ENCODE peak calls at places on chromosomes 11 and 22, in seven cellular contexts. X, Z, D, R, L, Y and K are unnamed samples.

GRCh38 chr11:31529189-31529588 is 19.6 kb downstream of the ELP4 start:
- DNase-seq in X (no peak), Z (no peak), D (no peak), R (no peak), L (no peak), Y (peak), K (no peak)

GRCh38 chr22:37103696-37104452 is 5.6 kb downstream of the TMPRSS6 start:
- DNase-seq in X (no peak), Z (no peak), D (no peak), R (no peak), L (no peak), Y (no peak), K (no peak)

GRCh38 chr11:102047305-102047924 is at the start of gene CFAP300:
- DNase-seq in X (no peak), Z (peak), D (peak), R (peak), L (no peak), Y (peak), K (peak)

GRCh38 chr11:77278595-77279506 is 22.6 kb downstream of the GDPD4 start:
- DNase-seq in X (no peak), Z (peak), D (no peak), R (peak), L (no peak), Y (no peak), K (no peak)

GRCh38 chr22:50545522-50546325 is at the start of gene KLHDC7B:
- DNase-seq in X (no peak), Z (peak), D (no peak), R (no peak), L (no peak), Y (peak), K (no peak)

GRCh38 chr22:50297510-50298265 is 9.8 kb downstream of the PLXNB2 start:
- DNase-seq in X (no peak), Z (no peak), D (no peak), R (no peak), L (no peak), Y (no peak), K (no peak)

GRCh38 chr22:38461414-38462081 is 6.3 kb upstream of the KDELR3 start:
- DNase-seq in X (peak), Z (peak), D (peak), R (peak), L (peak), Y (peak), K (peak)

GRCh38 chr11:32792948-32793475 is 1.4 kb downstream of the CCDC73 start:
- DNase-seq in X (peak), Z (peak), D (peak), R (peak), L (peak), Y (peak), K (no peak)

GRCh38 chr11:86303257-86303656 is 1.2 kb downstream of the HIKESHI start:
- DNase-seq in X (no peak), Z (peak), D (no peak), R (no peak), L (no peak), Y (peak), K (no peak)

GRCh38 chr22:38715176-38715764 is 9.5 kb downstream of the GTPBP1 start:
- DNase-seq in X (no peak), Z (no peak), D (no peak), R (no peak), L (no peak), Y (no peak), K (no peak)

GRCh38 chr11:61054927-61055562 is 47.2 kb upstream of the CD5 start:
- DNase-seq in X (no peak), Z (no peak), D (peak), R (peak), L (no peak), Y (no peak), K (no peak)

GRCh38 chr11:85810521-85810870 is 445 bp downstream of the SYTL2 start:
- DNase-seq in X (no peak), Z (no peak), D (no peak), R (no peak), L (no peak), Y (no peak), K (no peak)

GRCh38 chr11:114298701-114299090 is 2.5 kb downstream of the NNMT start:
- DNase-seq in X (no peak), Z (no peak), D (no peak), R (no peak), L (no peak), Y (no peak), K (no peak)

GRCh38 chr22:26990503-26991189 is 333.3 kb downstream of the MIAT start:
- DNase-seq in X (no peak), Z (no peak), D (no peak), R (no peak), L (no peak), Y (no peak), K (no peak)

GRCh38 chr11:119700536-119701346 is 28.3 kb downstream of the NECTIN1 start:
- DNase-seq in X (peak), Z (no peak), D (peak), R (no peak), L (no peak), Y (peak), K (peak)

GRCh38 chr22:38416621-38417251 is 38.3 kb downstream of the KCNJ4 start:
- DNase-seq in X (no peak), Z (no peak), D (peak), R (peak), L (no peak), Y (no peak), K (no peak)

GRCh38 chr22:19756288-19757128 is 4.1 kb upstream of the TBX1 start:
- DNase-seq in X (peak), Z (no peak), D (peak), R (peak), L (peak), Y (peak), K (no peak)

GRCh38 chr11:6251120-6251733 is 8.4 kb upstream of the CCKBR start:
- DNase-seq in X (peak), Z (peak), D (peak), R (no peak), L (peak), Y (peak), K (peak)

GRCh38 chr11:27242591-27242990 is 120.4 kb downstream of the CCDC34 start:
- DNase-seq in X (no peak), Z (peak), D (no peak), R (no peak), L (no peak), Y (no peak), K (no peak)

GRCh38 chr11:133918606-133919260 is 38.0 kb downstream of the IGSF9B start:
- DNase-seq in X (no peak), Z (no peak), D (no peak), R (no peak), L (no peak), Y (no peak), K (no peak)

GRCh38 chr11:35621620-35622019 is 3.4 kb downstream of the FJX1 start:
- DNase-seq in X (no peak), Z (no peak), D (no peak), R (no peak), L (no peak), Y (no peak), K (no peak)

GRCh38 chr22:34804588-34804987 is 261.4 kb upstream of the ISX start:
- DNase-seq in X (no peak), Z (no peak), D (no peak), R (no peak), L (no peak), Y (peak), K (no peak)

GRCh38 chr11:124307093-124307492 is 6.7 kb downstream of the OR8D1 start:
- DNase-seq in X (no peak), Z (no peak), D (no peak), R (no peak), L (no peak), Y (no peak), K (no peak)

GRCh38 chr11:46490576-46491100 is 99.1 kb upstream of the CHRM4 start:
- DNase-seq in X (no peak), Z (peak), D (no peak), R (no peak), L (no peak), Y (no peak), K (no peak)

GRCh38 chr11:28759311-28759710 is 651.1 kb downstream of the METTL15 start:
- DNase-seq in X (no peak), Z (peak), D (no peak), R (no peak), L (peak), Y (no peak), K (no peak)

GRCh38 chr11:44601471-44602370 is 36.3 kb downstream of the CD82 start:
- DNase-seq in X (no peak), Z (no peak), D (no peak), R (no peak), L (no peak), Y (no peak), K (no peak)

GRCh38 chr11:28400236-28401100 is 292.3 kb downstream of the METTL15 start:
- DNase-seq in X (peak), Z (peak), D (no peak), R (no peak), L (no peak), Y (no peak), K (no peak)

GRCh38 chr11:112211556-112211955 is 14.7 kb upstream of the PTS start:
- DNase-seq in X (no peak), Z (no peak), D (no peak), R (no peak), L (no peak), Y (no peak), K (no peak)

GRCh38 chr11:29448246-29448877 is 568.5 kb downstream of the KCNA4 start:
- DNase-seq in X (no peak), Z (peak), D (no peak), R (no peak), L (peak), Y (peak), K (peak)

GRCh38 chr11:119421941-119422504 is 949 bp downstream of the THY1 start:
- DNase-seq in X (no peak), Z (peak), D (no peak), R (no peak), L (no peak), Y (no peak), K (no peak)

GRCh38 chr11:11968511-11969280 is 39.7 kb downstream of the DKK3 start:
- DNase-seq in X (no peak), Z (peak), D (no peak), R (no peak), L (no peak), Y (no peak), K (no peak)

GRCh38 chr22:23911318-23911980 is 17.3 kb downstream of the MIF start:
- DNase-seq in X (no peak), Z (no peak), D (no peak), R (peak), L (no peak), Y (no peak), K (no peak)

GRCh38 chr11:75099635-75100034 is 3.0 kb upstream of the OR2AT4 start:
- DNase-seq in X (no peak), Z (no peak), D (no peak), R (no peak), L (no peak), Y (no peak), K (no peak)

GRCh38 chr22:42655693-42656092 is 6.5 kb upstream of the CYB5R3 start:
- DNase-seq in X (no peak), Z (no peak), D (no peak), R (no peak), L (no peak), Y (no peak), K (no peak)

GRCh38 chr11:36235750-36236149 is 53.5 kb downstream of the COMMD9 start:
- DNase-seq in X (peak), Z (peak), D (no peak), R (no peak), L (no peak), Y (no peak), K (no peak)

GRCh38 chr22:25025586-25025985 is 73.1 kb downstream of the KIAA1671 start:
- DNase-seq in X (peak), Z (no peak), D (no peak), R (no peak), L (no peak), Y (no peak), K (no peak)

GRCh38 chr11:90222152-90222458 is 744 bp downstream of the CHORDC1 start:
- DNase-seq in X (no peak), Z (no peak), D (no peak), R (no peak), L (no peak), Y (no peak), K (no peak)

GRCh38 chr11:90222459-90223247 is at the start of gene CHORDC1:
- DNase-seq in X (peak), Z (peak), D (peak), R (peak), L (peak), Y (peak), K (peak)

GRCh38 chr11:90219438-90219837 is 3.4 kb downstream of the CHORDC1 start:
- DNase-seq in X (no peak), Z (no peak), D (no peak), R (no peak), L (no peak), Y (no peak), K (no peak)

GRCh38 chr11:90220391-90220790 is 2.5 kb downstream of the CHORDC1 start:
- DNase-seq in X (no peak), Z (peak), D (no peak), R (no peak), L (no peak), Y (peak), K (no peak)

DNA sequence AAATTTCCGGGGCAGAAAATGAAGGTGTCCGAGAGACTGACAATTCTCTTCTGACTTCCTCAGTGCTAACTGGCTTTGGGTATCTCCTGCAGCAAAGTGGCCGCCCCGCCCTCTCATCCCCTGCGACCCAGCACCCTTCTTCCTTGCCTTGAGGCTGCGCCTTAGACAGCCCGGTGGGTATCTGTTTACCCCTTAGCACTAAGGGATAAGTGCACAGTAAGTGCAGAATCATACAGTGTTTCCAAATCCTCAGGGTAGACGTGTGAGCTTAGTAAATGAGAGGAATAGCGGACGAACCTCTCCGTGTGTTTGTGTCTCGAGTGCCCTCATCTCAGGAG is 368 bp upstream of the CHORDC1 start:
- DNase-seq in X (no peak), Z (no peak), D (no peak), R (no peak), L (no peak), Y (no peak), K (no peak)
- TF ChIP-seq POLR2A in X (no peak), Z (no peak), D (no peak), R (peak), L (no peak), Y (no peak), K (no peak)

DNA sequence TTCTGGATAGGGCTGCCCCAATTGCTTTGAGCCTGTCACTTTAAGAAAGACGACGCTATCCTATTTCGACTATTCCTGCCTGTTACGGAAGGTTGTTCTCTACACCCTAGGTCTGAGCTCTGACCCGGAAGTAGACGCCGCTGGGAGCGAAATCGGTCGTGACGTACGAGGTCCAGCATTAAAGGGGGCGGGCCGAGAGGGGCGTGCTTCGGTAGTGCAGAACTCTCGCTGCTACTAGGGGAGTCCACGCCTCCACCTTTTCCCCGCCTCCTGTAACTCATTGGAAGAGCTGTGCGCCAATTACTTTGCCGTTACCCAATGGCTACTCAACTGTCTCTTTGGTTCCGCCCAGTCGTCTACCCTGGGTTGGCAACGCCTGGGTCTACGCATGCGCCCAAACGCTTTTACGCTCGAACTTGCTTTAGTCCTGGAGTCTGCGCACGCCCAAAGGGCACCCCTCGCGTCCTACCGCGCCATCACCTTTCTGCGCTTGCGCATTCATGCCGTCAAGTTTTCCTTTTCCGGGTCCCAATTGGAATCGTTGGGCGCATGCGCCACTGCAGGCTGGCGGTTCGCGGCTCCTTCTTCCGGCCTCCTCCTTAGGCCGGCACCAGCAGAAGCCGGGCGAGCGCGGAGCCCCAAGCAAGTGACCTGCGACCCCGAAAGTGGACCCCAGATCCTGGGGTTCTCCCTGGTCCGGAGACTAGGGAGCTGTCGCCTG is at the start of gene PCNX3:
- DNase-seq in X (peak), Z (peak), D (peak), R (peak), L (peak), Y (peak), K (peak)
- TF ChIP-seq POLR2A in X (peak), Z (no peak), D (peak), R (peak), L (no peak), Y (peak), K (peak)

GRCh38 chr22:32411829-32412592 is at the start of gene RTCB:
- DNase-seq in X (peak), Z (peak), D (peak), R (peak), L (peak), Y (peak), K (peak)
- TF ChIP-seq POLR2A in X (peak), Z (peak), D (no peak), R (peak), L (peak), Y (peak), K (no peak)

GRCh38 chr11:69064394-69064957 is 15.7 kb downstream of the TPCN2 start:
- DNase-seq in X (no peak), Z (no peak), D (no peak), R (no peak), L (no peak), Y (peak), K (no peak)

GRCh38 chr11:69066122-69067112 is 17.7 kb downstream of the TPCN2 start:
- DNase-seq in X (no peak), Z (no peak), D (no peak), R (no peak), L (no peak), Y (peak), K (no peak)

GRCh38 chr11:69063671-69064260 is 15.0 kb downstream of the TPCN2 start:
- DNase-seq in X (no peak), Z (no peak), D (no peak), R (no peak), L (no peak), Y (no peak), K (no peak)

GRCh38 chr11:69067200-69067599 is 18.5 kb downstream of the TPCN2 start:
- DNase-seq in X (no peak), Z (no peak), D (no peak), R (no peak), L (no peak), Y (no peak), K (no peak)

DNA sequence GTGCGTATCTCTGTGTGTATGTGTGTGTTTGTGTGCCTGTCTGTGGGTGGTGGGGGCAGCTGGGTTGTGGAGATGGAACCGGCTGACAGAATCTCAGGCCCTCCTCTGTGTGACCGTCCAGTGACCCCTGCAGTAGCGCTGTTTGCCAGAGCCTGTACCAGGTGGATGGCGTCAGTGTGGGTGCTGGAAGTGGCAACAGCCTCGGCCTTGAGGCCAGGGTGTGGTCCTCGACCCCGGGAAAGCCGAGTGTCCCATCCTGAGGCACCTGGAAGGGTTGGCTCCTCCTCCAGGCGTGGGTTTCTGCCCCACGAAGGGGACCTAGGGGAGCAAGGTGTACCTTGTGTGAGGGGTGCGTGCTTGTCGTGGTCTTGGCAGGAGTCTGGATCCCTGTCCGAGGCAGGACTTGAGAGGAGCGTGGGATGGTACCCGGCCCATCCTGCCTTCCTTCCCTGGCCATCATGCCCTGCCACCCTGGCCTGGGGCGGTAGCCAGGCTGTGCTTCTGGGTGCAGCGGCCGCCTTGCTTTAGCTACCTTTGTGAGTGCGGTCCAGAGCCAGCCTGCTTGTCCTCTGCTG is 16.5 kb downstream of the TPCN2 start:
- DNase-seq in X (no peak), Z (no peak), D (no peak), R (no peak), L (no peak), Y (no peak), K (no peak)
- TF ChIP-seq POLR2A in X (no peak), Z (no peak), D (no peak), R (no peak), L (no peak), Y (no peak), K (no peak)

GRCh38 chr11:117020873-117021564 is 77.2 kb downstream of the SIK3 start:
- DNase-seq in X (peak), Z (no peak), D (no peak), R (peak), L (no peak), Y (peak), K (no peak)

GRCh38 chr11:117022526-117022925 is 75.7 kb downstream of the SIK3 start:
- DNase-seq in X (no peak), Z (no peak), D (no peak), R (no peak), L (no peak), Y (no peak), K (no peak)

GRCh38 chr11:117017456-117017855 is 80.8 kb downstream of the SIK3 start:
- DNase-seq in X (no peak), Z (no peak), D (no peak), R (no peak), L (no peak), Y (no peak), K (no peak)

GRCh38 chr11:117020287-117020686 is 77.9 kb downstream of the SIK3 start:
- DNase-seq in X (no peak), Z (no peak), D (no peak), R (no peak), L (no peak), Y (no peak), K (no peak)

DNA sequence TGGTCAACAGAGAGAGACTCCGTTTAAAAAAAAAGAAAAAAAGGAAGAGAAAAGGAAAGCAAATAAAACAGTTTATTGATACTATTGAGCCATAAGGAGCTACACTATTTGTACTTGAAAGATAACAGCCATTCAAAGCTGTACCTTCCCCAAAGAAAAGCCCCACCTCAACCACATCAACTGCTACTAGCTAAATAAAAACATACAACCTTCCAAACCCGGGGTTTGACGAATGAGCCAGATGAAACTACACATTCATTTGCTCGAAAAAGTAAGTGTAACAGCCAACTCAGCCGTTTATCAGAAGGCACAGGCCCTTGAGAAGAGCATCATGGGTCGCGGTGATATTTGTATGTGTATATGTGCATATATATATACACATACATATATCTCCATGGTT is 78.4 kb downstream of the SIK3 start:
- DNase-seq in X (peak), Z (no peak), D (no peak), R (no peak), L (no peak), Y (no peak), K (no peak)
- TF ChIP-seq POLR2A in X (no peak), Z (no peak), D (no peak), R (no peak), L (no peak), Y (no peak), K (no peak)

GRCh38 chr11:8962827-8963226 is 1.4 kb downstream of the TMEM9B start:
- DNase-seq in X (no peak), Z (no peak), D (no peak), R (no peak), L (no peak), Y (peak), K (no peak)

GRCh38 chr11:8963569-8964323 is 496 bp downstream of the TMEM9B start:
- DNase-seq in X (peak), Z (no peak), D (peak), R (peak), L (peak), Y (peak), K (peak)

GRCh38 chr11:8971917-8972316 is 7.7 kb upstream of the TMEM9B start:
- DNase-seq in X (no peak), Z (no peak), D (no peak), R (no peak), L (no peak), Y (no peak), K (no peak)

GRCh38 chr11:8964324-8965320 is at the start of gene TMEM9B:
- DNase-seq in X (peak), Z (peak), D (peak), R (peak), L (peak), Y (peak), K (peak)

GRCh38 chr11:8967159-8967558 is 2.9 kb upstream of the TMEM9B start:
- DNase-seq in X (no peak), Z (no peak), D (no peak), R (no peak), L (no peak), Y (no peak), K (no peak)
- TF ChIP-seq POLR2A in X (no peak), Z (no peak), D (no peak), R (no peak), L (no peak), Y (no peak), K (no peak)